ENCODE peak calls at places on chromosome 19, in ten cellular contexts. G is NT2/D1, V is uterus, J is upper lobe of right lung, C is GM23248, F is right lobe of liver, W is Peyer's patch, H is adipocyte, Q is Karpas-422, O is HCT116. I is an unnamed sample. For H3K4me1, the result is how much of the 10 kb centered on the place peaks cover.

GRCh38 chr19:39351537-39352037 is 9.4 kb downstream of the SAMD4B start:
- DNase-seq in G (no peak), V (no peak), J (no peak), C (peak), F (no peak), W (no peak), H (no peak), Q (peak), O (no peak), I (no peak)

GRCh38 chr19:28489126-28489660 is 723.8 kb downstream of the UQCRFS1 start:
- DNase-seq in G (no peak), V (no peak), J (no peak), C (no peak), F (no peak), W (no peak), H (no peak), Q (no peak), O (no peak), I (no peak)

GRCh38 chr19:8333771-8334457 is 9.1 kb downstream of the KANK3 start:
- DNase-seq in G (no peak), V (no peak), J (no peak), C (no peak), F (no peak), W (no peak), H (no peak), Q (no peak), O (no peak), I (no peak)

GRCh38 chr19:6060600-6061391 is 49.5 kb downstream of the RFX2 start:
- DNase-seq in G (no peak), V (no peak), J (no peak), C (peak), F (no peak), W (no peak), H (no peak), Q (no peak), O (no peak), I (peak)

GRCh38 chr19:6233827-6234511 is 45.8 kb downstream of the MLLT1 start:
- DNase-seq in G (no peak), V (peak), J (peak), C (no peak), F (peak), W (no peak), H (no peak), Q (no peak), O (no peak), I (peak)

GRCh38 chr19:16423891-16424290 is 47.9 kb downstream of the EPS15L1 start:
- DNase-seq in G (no peak), V (no peak), J (no peak), C (no peak), F (no peak), W (no peak), H (no peak), Q (no peak), O (no peak), I (no peak)

GRCh38 chr19:1977116-1977515 is 36.1 kb downstream of the CSNK1G2 start:
- DNase-seq in G (no peak), V (no peak), J (no peak), C (no peak), F (no peak), W (no peak), H (no peak), Q (no peak), O (no peak), I (no peak)

GRCh38 chr19:38949580-38950367 is 19.0 kb downstream of the MRPS12 start:
- DNase-seq in G (peak), V (peak), J (peak), C (peak), F (peak), W (peak), H (peak), Q (no peak), O (no peak), I (peak)

GRCh38 chr19:5707576-5708575 is 12.1 kb downstream of the LONP1 start:
- DNase-seq in G (no peak), V (no peak), J (no peak), C (no peak), F (no peak), W (no peak), H (no peak), Q (no peak), O (no peak), I (no peak)

GRCh38 chr19:12052057-12052570 is 647 bp downstream of the ZNF878 start:
- DNase-seq in G (no peak), V (no peak), J (no peak), C (peak), F (no peak), W (no peak), H (peak), Q (no peak), O (no peak), I (no peak)

GRCh38 chr19:27884376-27884775 is 1328.6 kb downstream of the UQCRFS1 start:
- DNase-seq in G (no peak), V (no peak), J (no peak), C (no peak), F (no peak), W (no peak), H (no peak), Q (no peak), O (no peak), I (no peak)

GRCh38 chr19:10228925-10229324 is 2.2 kb downstream of the S1PR2 start:
- DNase-seq in G (no peak), V (peak), J (no peak), C (peak), F (no peak), W (peak), H (peak), Q (peak), O (no peak), I (no peak)

GRCh38 chr19:10228393-10228792 is 2.7 kb downstream of the S1PR2 start:
- DNase-seq in G (no peak), V (no peak), J (no peak), C (no peak), F (no peak), W (no peak), H (no peak), Q (peak), O (no peak), I (no peak)

GRCh38 chr19:10226021-10226375 is 5.1 kb downstream of the S1PR2 start:
- DNase-seq in G (no peak), V (no peak), J (no peak), C (no peak), F (no peak), W (no peak), H (no peak), Q (no peak), O (no peak), I (no peak)

GRCh38 chr19:10226376-10227214 is 4.5 kb downstream of the S1PR2 start:
- DNase-seq in G (no peak), V (peak), J (peak), C (peak), F (no peak), W (no peak), H (peak), Q (no peak), O (no peak), I (peak)

DNA sequence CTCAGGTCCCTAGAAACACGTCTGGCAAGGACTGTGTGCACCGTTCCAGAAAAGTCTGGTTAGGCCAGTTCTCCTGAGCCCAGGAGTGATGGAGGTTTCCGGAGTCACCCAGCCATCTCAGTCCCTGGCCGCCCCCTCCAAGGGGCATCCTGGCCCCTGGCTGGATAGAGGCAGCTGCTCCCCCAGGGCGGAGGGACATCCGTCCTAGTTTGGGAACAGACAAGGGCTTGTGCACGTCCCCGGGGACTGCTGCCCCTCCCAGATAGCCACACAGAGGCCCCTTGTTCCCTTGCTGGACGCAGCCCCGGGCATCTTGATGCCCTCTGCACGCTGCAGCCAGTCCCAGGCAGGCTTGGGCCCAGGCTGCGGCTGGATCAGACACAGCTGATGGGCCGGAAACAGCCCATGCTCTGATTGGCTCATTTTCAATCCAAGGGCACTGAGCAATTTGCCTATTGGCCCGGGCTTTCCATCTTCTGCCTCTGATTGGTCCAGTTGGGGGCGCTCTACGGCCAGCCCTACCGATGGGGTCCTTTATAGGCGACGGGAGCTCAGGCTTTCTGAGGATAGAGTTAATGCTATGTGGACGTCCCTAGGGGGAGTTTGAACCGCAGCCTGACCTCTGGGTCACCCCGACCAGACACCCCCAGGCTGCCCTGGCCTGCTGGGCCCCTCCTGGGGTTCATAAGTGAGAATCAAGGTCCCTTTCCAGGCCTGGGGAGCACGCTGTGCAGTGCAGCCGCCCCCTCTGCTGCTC is 3.7 kb downstream of the S1PR2 start:
- DNase-seq in G (no peak), V (peak), J (peak), C (peak), F (no peak), W (no peak), H (peak), Q (peak), O (no peak), I (peak)
- H3K4me1 ChIP-seq in G (under half), V (under half), J (under half), C (under half), F (under half), W (under half), H (under half), Q (under half), O (under half), I (under half)

DNA sequence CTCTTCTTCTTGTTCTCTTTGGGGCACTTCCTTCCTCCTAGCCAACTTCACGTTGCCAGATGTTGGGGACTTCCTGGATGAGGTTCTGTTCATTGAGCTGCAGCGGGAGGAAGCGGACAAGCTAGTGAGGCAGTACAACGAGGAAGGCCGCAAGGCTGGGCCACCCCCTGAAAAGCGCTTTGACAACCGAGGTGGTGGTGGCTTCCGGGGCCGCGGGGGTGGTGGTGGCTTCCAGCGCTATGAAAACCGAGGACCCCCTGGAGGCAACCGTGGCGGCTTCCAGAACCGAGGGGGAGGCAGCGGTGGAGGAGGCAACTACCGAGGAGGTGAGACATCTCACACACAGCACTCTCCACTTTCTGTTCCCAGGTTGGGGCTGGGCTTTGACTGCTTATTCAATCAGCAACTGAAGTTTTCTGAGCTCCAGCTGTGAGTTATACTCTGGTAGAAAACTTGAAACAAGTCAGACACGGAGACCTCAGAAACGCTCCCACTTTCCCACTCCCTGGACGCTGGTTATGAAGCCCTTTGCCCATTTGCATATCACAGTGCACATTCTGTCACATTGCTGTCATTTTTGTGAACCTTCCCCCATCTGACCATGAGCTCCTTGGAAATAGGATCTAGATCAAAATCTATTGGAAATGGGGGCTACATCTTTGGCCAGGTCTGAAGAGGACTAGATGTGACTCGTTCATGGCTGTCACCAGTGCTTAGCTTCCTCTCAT is 7.2 kb upstream of the CCDC97 start:
- DNase-seq in G (no peak), V (no peak), J (peak), C (no peak), F (peak), W (peak), H (no peak), Q (no peak), O (no peak), I (no peak)
- H3K4me1 ChIP-seq in G (under half), V (under half), J (under half), C (under half), F (under half), W (under half), H (under half), Q (under half), O (under half), I (under half)

GRCh38 chr19:19459099-19459498 is 53.6 kb downstream of the GATAD2A start:
- DNase-seq in G (no peak), V (no peak), J (no peak), C (peak), F (no peak), W (no peak), H (peak), Q (no peak), O (no peak), I (no peak)

GRCh38 chr19:19457691-19458090 is 52.2 kb downstream of the GATAD2A start:
- DNase-seq in G (no peak), V (no peak), J (no peak), C (no peak), F (no peak), W (no peak), H (no peak), Q (no peak), O (no peak), I (peak)

GRCh38 chr19:19460258-19460731 is 54.8 kb downstream of the GATAD2A start:
- DNase-seq in G (no peak), V (no peak), J (no peak), C (peak), F (no peak), W (peak), H (no peak), Q (peak), O (no peak), I (peak)

GRCh38 chr19:19459707-19460251 is 54.3 kb downstream of the GATAD2A start:
- DNase-seq in G (no peak), V (no peak), J (no peak), C (peak), F (peak), W (peak), H (peak), Q (peak), O (no peak), I (peak)

GRCh38 chr19:19458110-19458816 is 52.8 kb downstream of the GATAD2A start:
- DNase-seq in G (no peak), V (no peak), J (no peak), C (no peak), F (no peak), W (no peak), H (no peak), Q (no peak), O (no peak), I (peak)
- H3K4me1 ChIP-seq in G (under half), V (under half), J (half or more), C (half or more), F (under half), W (half or more), H (half or more), Q (under half), O (under half), I (half or more)

GRCh38 chr19:46080561-46080960 is 39.8 kb upstream of the IGFL4 start:
- DNase-seq in G (no peak), V (peak), J (no peak), C (peak), F (peak), W (no peak), H (peak), Q (no peak), O (no peak), I (no peak)
- H3K4me1 ChIP-seq in G (under half), V (under half), J (under half), C (under half), F (under half), W (under half), H (under half), Q (under half), O (under half), I (under half)

GRCh38 chr19:47470447-47471195 is 1.1 kb downstream of the SLC8A2 start:
- DNase-seq in G (no peak), V (no peak), J (no peak), C (no peak), F (no peak), W (no peak), H (no peak), Q (no peak), O (no peak), I (no peak)
- H3K4me1 ChIP-seq in G (under half), V (under half), J (under half), C (under half), F (under half), W (under half), H (under half), Q (under half), O (under half), I (under half)

GRCh38 chr19:907183-907853 is 5.7 kb downstream of the R3HDM4 start:
- DNase-seq in G (no peak), V (no peak), J (no peak), C (no peak), F (peak), W (peak), H (no peak), Q (peak), O (no peak), I (peak)
- H3K4me1 ChIP-seq in G (under half), V (under half), J (under half), C (under half), F (under half), W (under half), H (under half), Q (under half), O (under half), I (under half)

DNA sequence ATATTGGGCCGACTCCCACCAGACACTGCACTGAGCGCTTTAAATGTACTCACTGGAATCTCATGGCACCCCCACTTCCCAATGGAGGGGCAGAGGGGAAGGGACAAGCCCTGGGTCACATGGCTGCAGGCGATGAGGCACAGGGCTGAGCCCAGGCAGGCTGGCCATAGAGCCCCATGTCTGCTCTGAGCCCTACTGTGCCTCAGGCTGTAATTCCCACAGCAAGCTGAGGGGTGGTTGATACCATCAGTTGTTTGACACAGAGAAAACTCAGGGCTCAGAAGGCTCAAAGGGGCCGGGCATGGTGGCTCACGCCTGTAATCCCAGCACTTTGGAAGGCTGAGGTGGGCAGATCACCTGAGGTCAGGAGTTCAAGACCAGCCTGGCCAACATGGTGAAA is 25.1 kb downstream of the RFX1 start:
- DNase-seq in G (no peak), V (no peak), J (no peak), C (no peak), F (no peak), W (no peak), H (no peak), Q (no peak), O (no peak), I (no peak)
- H3K4me1 ChIP-seq in G (under half), V (under half), J (under half), C (under half), F (under half), W (under half), H (under half), Q (under half), O (under half), I (under half)

GRCh38 chr19:35194022-35194984 is 34.2 kb downstream of the FAM187B start:
- DNase-seq in G (no peak), V (no peak), J (no peak), C (no peak), F (no peak), W (no peak), H (no peak), Q (no peak), O (no peak), I (no peak)
- H3K4me1 ChIP-seq in G (under half), V (under half), J (under half), C (under half), F (under half), W (under half), H (under half), Q (under half), O (under half), I (under half)

I was measured in kidney.